ENCODE peak calls at places on chromosomes 4 and X, in nine cellular contexts. One of them, this sample, is unnamed.
A peak's percentile ranks its signal among the peaks of the same experiment; 100 is the strongest.

GRCh38 chr4:182144621-182145359 is 98.4 kb upstream of the TENM3 start:
- DNase-seq in NCI-H1694 treated with DMSO at 0.1 percent for 48 hours: no peak
- DNase-seq in skeletal muscle cell: no peak
- DNase-seq in iris pigment epithelial cell: peak; percentile 12
- DNase-seq in choroid plexus epithelial cell: no peak
- DNase-seq in memory B cell: no peak
- DNase-seq in AG08396: peak; percentile 38
- DNase-seq in kidney tubule cell: peak; percentile 9
- DNase-seq in activated T-cell treated with anti-CD3 and anti-CD28 coated beads for 48 hours: no peak
- DNase-seq in this sample: no peak

GRCh38 chr4:159484861-159485260 is 382.0 kb downstream of the RAPGEF2 start:
- DNase-seq in memory B cell: no peak
- DNase-seq in kidney tubule cell: no peak
- DNase-seq in activated T-cell treated with anti-CD3 and anti-CD28 coated beads for 48 hours: no peak
- DNase-seq in skeletal muscle cell: no peak
- DNase-seq in iris pigment epithelial cell: no peak
- DNase-seq in choroid plexus epithelial cell: no peak
- DNase-seq in NCI-H1694 treated with DMSO at 0.1 percent for 48 hours: no peak
- DNase-seq in AG08396: no peak
- DNase-seq in this sample: peak; percentile 14

GRCh38 chr4:155705664-155706063 is 39.0 kb downstream of the GUCY1A1 start:
- DNase-seq in iris pigment epithelial cell: peak; percentile 96
- DNase-seq in AG08396: no peak
- DNase-seq in kidney tubule cell: peak; percentile 91
- DNase-seq in activated T-cell treated with anti-CD3 and anti-CD28 coated beads for 48 hours: no peak
- DNase-seq in choroid plexus epithelial cell: peak; percentile 79
- DNase-seq in NCI-H1694 treated with DMSO at 0.1 percent for 48 hours: no peak
- DNase-seq in skeletal muscle cell: no peak
- DNase-seq in memory B cell: no peak
- DNase-seq in this sample: peak; percentile 2

GRCh38 chrX:13364230-13364629 is 44.4 kb upstream of the ATXN3L start:
- DNase-seq in NCI-H1694 treated with DMSO at 0.1 percent for 48 hours: no peak
- DNase-seq in skeletal muscle cell: no peak
- DNase-seq in AG08396: no peak
- DNase-seq in choroid plexus epithelial cell: no peak
- DNase-seq in iris pigment epithelial cell: no peak
- DNase-seq in memory B cell: no peak
- DNase-seq in kidney tubule cell: peak; percentile 21
- DNase-seq in activated T-cell treated with anti-CD3 and anti-CD28 coated beads for 48 hours: no peak
- DNase-seq in this sample: no peak

GRCh38 chrX:17547658-17548057 is 172.7 kb downstream of the NHS start:
- DNase-seq in NCI-H1694 treated with DMSO at 0.1 percent for 48 hours: no peak
- DNase-seq in memory B cell: no peak
- DNase-seq in kidney tubule cell: peak; percentile 99
- DNase-seq in AG08396: peak; percentile 53
- DNase-seq in choroid plexus epithelial cell: peak; percentile 92
- DNase-seq in skeletal muscle cell: peak; percentile 72
- DNase-seq in iris pigment epithelial cell: peak; percentile 86
- DNase-seq in activated T-cell treated with anti-CD3 and anti-CD28 coated beads for 48 hours: no peak
- DNase-seq in this sample: peak; percentile 83

GRCh38 chr4:142383800-142384470 is 462.2 kb downstream of the INPP4B start:
- DNase-seq in AG08396: no peak
- DNase-seq in NCI-H1694 treated with DMSO at 0.1 percent for 48 hours: no peak
- DNase-seq in iris pigment epithelial cell: no peak
- DNase-seq in kidney tubule cell: peak; percentile 42
- DNase-seq in memory B cell: no peak
- DNase-seq in choroid plexus epithelial cell: no peak
- DNase-seq in skeletal muscle cell: no peak
- DNase-seq in activated T-cell treated with anti-CD3 and anti-CD28 coated beads for 48 hours: no peak
- DNase-seq in this sample: no peak

GRCh38 chr4:175369087-175369486 is 443.0 kb downstream of the GPM6A start:
- DNase-seq in NCI-H1694 treated with DMSO at 0.1 percent for 48 hours: no peak
- DNase-seq in AG08396: peak; percentile 15
- DNase-seq in activated T-cell treated with anti-CD3 and anti-CD28 coated beads for 48 hours: no peak
- DNase-seq in iris pigment epithelial cell: peak; percentile 89
- DNase-seq in choroid plexus epithelial cell: peak; percentile 57
- DNase-seq in skeletal muscle cell: peak; percentile 17
- DNase-seq in kidney tubule cell: peak; percentile 33
- DNase-seq in memory B cell: no peak
- DNase-seq in this sample: peak; percentile 59

GRCh38 chr4:156673483-156673882 is 298.1 kb downstream of the PDGFC start:
- DNase-seq in iris pigment epithelial cell: peak; percentile 74
- DNase-seq in activated T-cell treated with anti-CD3 and anti-CD28 coated beads for 48 hours: no peak
- DNase-seq in NCI-H1694 treated with DMSO at 0.1 percent for 48 hours: no peak
- DNase-seq in kidney tubule cell: no peak
- DNase-seq in memory B cell: no peak
- DNase-seq in choroid plexus epithelial cell: peak; percentile 51
- DNase-seq in AG08396: no peak
- DNase-seq in skeletal muscle cell: peak; percentile 55
- DNase-seq in this sample: peak; percentile 41

GRCh38 chrX:49876750-49877149 is 2.5 kb upstream of the USP27X start:
- DNase-seq in NCI-H1694 treated with DMSO at 0.1 percent for 48 hours: no peak
- DNase-seq in choroid plexus epithelial cell: peak; percentile 47
- DNase-seq in activated T-cell treated with anti-CD3 and anti-CD28 coated beads for 48 hours: no peak
- DNase-seq in memory B cell: peak; percentile 14
- DNase-seq in skeletal muscle cell: no peak
- DNase-seq in AG08396: peak; percentile 35
- DNase-seq in iris pigment epithelial cell: peak; percentile 40
- DNase-seq in kidney tubule cell: peak; percentile 39
- DNase-seq in this sample: peak; percentile 38

GRCh38 chrX:109600114-109600710 is 24.8 kb downstream of the KCNE5 start:
- DNase-seq in iris pigment epithelial cell: peak; percentile 61
- DNase-seq in activated T-cell treated with anti-CD3 and anti-CD28 coated beads for 48 hours: no peak
- DNase-seq in kidney tubule cell: no peak
- DNase-seq in choroid plexus epithelial cell: peak; percentile 26
- DNase-seq in AG08396: no peak
- DNase-seq in NCI-H1694 treated with DMSO at 0.1 percent for 48 hours: no peak
- DNase-seq in memory B cell: no peak
- DNase-seq in skeletal muscle cell: no peak
- DNase-seq in this sample: peak; percentile 10

GRCh38 chr4:62814510-62815047 is 1594.7 kb downstream of the TECRL start:
- DNase-seq in kidney tubule cell: no peak
- DNase-seq in memory B cell: no peak
- DNase-seq in choroid plexus epithelial cell: no peak
- DNase-seq in activated T-cell treated with anti-CD3 and anti-CD28 coated beads for 48 hours: no peak
- DNase-seq in NCI-H1694 treated with DMSO at 0.1 percent for 48 hours: peak; percentile 0
- DNase-seq in iris pigment epithelial cell: no peak
- DNase-seq in AG08396: no peak
- DNase-seq in skeletal muscle cell: no peak
- DNase-seq in this sample: no peak

GRCh38 chrX:139739138-139739537 is 31.2 kb upstream of the MCF2 start:
- DNase-seq in memory B cell: no peak
- DNase-seq in iris pigment epithelial cell: peak; percentile 26
- DNase-seq in NCI-H1694 treated with DMSO at 0.1 percent for 48 hours: no peak
- DNase-seq in activated T-cell treated with anti-CD3 and anti-CD28 coated beads for 48 hours: no peak
- DNase-seq in skeletal muscle cell: no peak
- DNase-seq in kidney tubule cell: peak; percentile 47
- DNase-seq in choroid plexus epithelial cell: no peak
- DNase-seq in AG08396: peak; percentile 7
- DNase-seq in this sample: peak; percentile 19

GRCh38 chrX:111020283-111020682 is 75.7 kb upstream of the PAK3 start:
- DNase-seq in skeletal muscle cell: no peak
- DNase-seq in choroid plexus epithelial cell: no peak
- DNase-seq in iris pigment epithelial cell: peak; percentile 10
- DNase-seq in activated T-cell treated with anti-CD3 and anti-CD28 coated beads for 48 hours: no peak
- DNase-seq in NCI-H1694 treated with DMSO at 0.1 percent for 48 hours: no peak
- DNase-seq in AG08396: no peak
- DNase-seq in memory B cell: no peak
- DNase-seq in kidney tubule cell: no peak
- DNase-seq in this sample: no peak

GRCh38 chr4:184342167-184342856 is 124.6 kb upstream of the ENPP6 start:
- DNase-seq in skeletal muscle cell: no peak
- DNase-seq in iris pigment epithelial cell: no peak
- DNase-seq in NCI-H1694 treated with DMSO at 0.1 percent for 48 hours: no peak
- DNase-seq in memory B cell: no peak
- DNase-seq in AG08396: no peak
- DNase-seq in activated T-cell treated with anti-CD3 and anti-CD28 coated beads for 48 hours: no peak
- DNase-seq in kidney tubule cell: no peak
- DNase-seq in choroid plexus epithelial cell: no peak
- DNase-seq in this sample: no peak

GRCh38 chrX:80765226-80765625 is 44.5 kb downstream of the BRWD3 start:
- DNase-seq in kidney tubule cell: peak; percentile 92
- DNase-seq in memory B cell: no peak
- DNase-seq in AG08396: peak; percentile 7
- DNase-seq in skeletal muscle cell: peak; percentile 23
- DNase-seq in choroid plexus epithelial cell: peak; percentile 79
- DNase-seq in NCI-H1694 treated with DMSO at 0.1 percent for 48 hours: no peak
- DNase-seq in iris pigment epithelial cell: peak; percentile 80
- DNase-seq in activated T-cell treated with anti-CD3 and anti-CD28 coated beads for 48 hours: no peak
- DNase-seq in this sample: peak; percentile 76

GRCh38 chr4:11183358-11183745 is 245.3 kb downstream of the HS3ST1 start:
- DNase-seq in NCI-H1694 treated with DMSO at 0.1 percent for 48 hours: no peak
- DNase-seq in choroid plexus epithelial cell: no peak
- DNase-seq in memory B cell: no peak
- DNase-seq in kidney tubule cell: no peak
- DNase-seq in AG08396: no peak
- DNase-seq in iris pigment epithelial cell: no peak
- DNase-seq in activated T-cell treated with anti-CD3 and anti-CD28 coated beads for 48 hours: no peak
- DNase-seq in skeletal muscle cell: peak; percentile 0
- DNase-seq in this sample: peak; percentile 49

GRCh38 chrX:3777416-3777815 is 64.0 kb upstream of the PRKX start:
- DNase-seq in skeletal muscle cell: no peak
- DNase-seq in memory B cell: no peak
- DNase-seq in kidney tubule cell: no peak
- DNase-seq in choroid plexus epithelial cell: no peak
- DNase-seq in iris pigment epithelial cell: no peak
- DNase-seq in AG08396: no peak
- DNase-seq in NCI-H1694 treated with DMSO at 0.1 percent for 48 hours: no peak
- DNase-seq in activated T-cell treated with anti-CD3 and anti-CD28 coated beads for 48 hours: no peak
- DNase-seq in this sample: no peak

GRCh38 chrX:106802388-106803275 is at the start of gene TBC1D8B:
- DNase-seq in iris pigment epithelial cell: peak; percentile 92
- DNase-seq in kidney tubule cell: peak; percentile 91
- DNase-seq in skeletal muscle cell: peak; percentile 81
- DNase-seq in choroid plexus epithelial cell: peak; percentile 93
- DNase-seq in activated T-cell treated with anti-CD3 and anti-CD28 coated beads for 48 hours: no peak
- DNase-seq in memory B cell: no peak
- DNase-seq in NCI-H1694 treated with DMSO at 0.1 percent for 48 hours: peak; percentile 55
- DNase-seq in AG08396: peak; percentile 68
- DNase-seq in this sample: peak; percentile 93

GRCh38 chr4:143399113-143399949 is 62.7 kb downstream of the GAB1 start:
- DNase-seq in NCI-H1694 treated with DMSO at 0.1 percent for 48 hours: peak; percentile 31
- DNase-seq in skeletal muscle cell: no peak
- DNase-seq in memory B cell: peak; percentile 26
- DNase-seq in AG08396: no peak
- DNase-seq in kidney tubule cell: peak; percentile 32
- DNase-seq in choroid plexus epithelial cell: peak; percentile 52
- DNase-seq in iris pigment epithelial cell: peak; percentile 36
- DNase-seq in activated T-cell treated with anti-CD3 and anti-CD28 coated beads for 48 hours: no peak
- DNase-seq in this sample: peak; percentile 37

GRCh38 chr4:169152899-169153298 is 117.9 kb downstream of the SH3RF1 start:
- DNase-seq in choroid plexus epithelial cell: no peak
- DNase-seq in iris pigment epithelial cell: no peak
- DNase-seq in memory B cell: no peak
- DNase-seq in NCI-H1694 treated with DMSO at 0.1 percent for 48 hours: no peak
- DNase-seq in kidney tubule cell: no peak
- DNase-seq in AG08396: no peak
- DNase-seq in skeletal muscle cell: no peak
- DNase-seq in activated T-cell treated with anti-CD3 and anti-CD28 coated beads for 48 hours: no peak
- DNase-seq in this sample: no peak